ENCODE peak calls at places on chromosomes 1 and 21, in six cellular contexts. L is CD4-positive, alpha-beta T cell; E is left lung; A is MM.1S; F is GM13977; B is IMR-90. S is an unnamed sample.

GRCh38 chr1:78340006-78340405 is 150.8 kb upstream of the PTGFR start:
- DNase-seq in L (no peak), E (no peak), A (no peak), F (no peak), B (peak; percentile 88), S (no peak)

GRCh38 chr1:17755120-17755519 is at the start of gene ACTL8:
- DNase-seq in L (no peak), E (no peak), A (no peak), F (no peak), B (no peak), S (no peak)

GRCh38 chr1:151309851-151310323 is 17.3 kb downstream of the PI4KB start:
- DNase-seq in L (no peak), E (peak; percentile 51), A (no peak), F (no peak), B (peak; percentile 88), S (no peak)

GRCh38 chr21:34690041-34690792 is 21.4 kb downstream of the CLIC6 start:
- DNase-seq in L (no peak), E (no peak), A (no peak), F (no peak), B (no peak), S (no peak)

GRCh38 chr21:41802684-41803083 is 35.8 kb upstream of the RIPK4 start:
- DNase-seq in L (no peak), E (no peak), A (no peak), F (no peak), B (no peak), S (peak; percentile 40)

GRCh38 chr1:1150100-1150499 is 23.6 kb upstream of the TTLL10 start:
- DNase-seq in L (no peak), E (no peak), A (no peak), F (no peak), B (no peak), S (peak; percentile 91)

GRCh38 chr1:34270181-34270580 is 93.5 kb downstream of the C1orf94 start:
- DNase-seq in L (no peak), E (no peak), A (no peak), F (no peak), B (no peak), S (no peak)

GRCh38 chr1:172270605-172271004 is 149.9 kb upstream of the C1orf105 start:
- DNase-seq in L (no peak), E (no peak), A (no peak), F (no peak), B (peak; percentile 47), S (no peak)

GRCh38 chr1:225474439-225474985 is 46.7 kb upstream of the LBR start:
- DNase-seq in L (no peak), E (peak; percentile 19), A (no peak), F (no peak), B (no peak), S (no peak)

GRCh38 chr1:98903726-98904125 is 100.9 kb downstream of the PLPPR5 start:
- DNase-seq in L (no peak), E (no peak), A (no peak), F (no peak), B (no peak), S (no peak)

GRCh38 chr1:156468693-156469345 is 31.8 kb downstream of the MEF2D start:
- DNase-seq in L (no peak), E (no peak), A (no peak), F (no peak), B (no peak), S (peak; percentile 21)

GRCh38 chr1:156467385-156467784 is 33.2 kb downstream of the MEF2D start:
- DNase-seq in L (no peak), E (no peak), A (no peak), F (no peak), B (no peak), S (no peak)

GRCh38 chr1:156467906-156468305 is 32.7 kb downstream of the MEF2D start:
- DNase-seq in L (no peak), E (no peak), A (no peak), F (no peak), B (no peak), S (no peak)

GRCh38 chr1:156471496-156472490 is 28.8 kb downstream of the MEF2D start:
- DNase-seq in L (no peak), E (peak; percentile 75), A (no peak), F (no peak), B (no peak), S (peak; percentile 84)

DNA sequence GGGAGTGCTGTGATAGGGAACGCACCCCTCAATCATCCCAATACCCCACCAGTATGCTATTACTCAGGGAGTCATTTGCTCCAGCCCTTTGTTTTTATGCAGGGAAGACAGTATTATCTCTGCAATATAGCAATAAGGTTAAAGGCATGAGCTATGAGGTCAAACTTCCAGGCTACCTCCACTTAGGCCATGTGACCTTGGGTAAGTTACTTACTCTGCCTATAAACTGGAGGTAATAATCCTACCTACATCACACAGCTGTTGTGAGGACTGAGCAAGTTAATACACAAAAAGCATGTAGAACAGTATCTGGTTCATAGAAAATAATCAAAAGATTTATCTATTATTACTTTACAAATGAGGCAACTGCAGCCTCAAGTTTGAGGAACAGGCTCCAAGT is 30.1 kb downstream of the MEF2D start:
- DNase-seq in L (no peak), E (no peak), A (no peak), F (no peak), B (no peak), S (no peak)
- TF ChIP-seq CTCF in L (no peak), E (no peak), A (no peak), F (no peak), B (no peak), S (no peak)

GRCh38 chr1:25247024-25247828 is at the start of gene RSRP1:
- DNase-seq in L (peak; percentile 100), E (peak; percentile 99), A (peak; percentile 99), F (peak; percentile 100), B (peak; percentile 95), S (peak; percentile 99)
- TF ChIP-seq CTCF in L (no peak), E (peak; percentile 32), A (no peak), F (no peak), B (no peak), S (peak; percentile 25)

DNA sequence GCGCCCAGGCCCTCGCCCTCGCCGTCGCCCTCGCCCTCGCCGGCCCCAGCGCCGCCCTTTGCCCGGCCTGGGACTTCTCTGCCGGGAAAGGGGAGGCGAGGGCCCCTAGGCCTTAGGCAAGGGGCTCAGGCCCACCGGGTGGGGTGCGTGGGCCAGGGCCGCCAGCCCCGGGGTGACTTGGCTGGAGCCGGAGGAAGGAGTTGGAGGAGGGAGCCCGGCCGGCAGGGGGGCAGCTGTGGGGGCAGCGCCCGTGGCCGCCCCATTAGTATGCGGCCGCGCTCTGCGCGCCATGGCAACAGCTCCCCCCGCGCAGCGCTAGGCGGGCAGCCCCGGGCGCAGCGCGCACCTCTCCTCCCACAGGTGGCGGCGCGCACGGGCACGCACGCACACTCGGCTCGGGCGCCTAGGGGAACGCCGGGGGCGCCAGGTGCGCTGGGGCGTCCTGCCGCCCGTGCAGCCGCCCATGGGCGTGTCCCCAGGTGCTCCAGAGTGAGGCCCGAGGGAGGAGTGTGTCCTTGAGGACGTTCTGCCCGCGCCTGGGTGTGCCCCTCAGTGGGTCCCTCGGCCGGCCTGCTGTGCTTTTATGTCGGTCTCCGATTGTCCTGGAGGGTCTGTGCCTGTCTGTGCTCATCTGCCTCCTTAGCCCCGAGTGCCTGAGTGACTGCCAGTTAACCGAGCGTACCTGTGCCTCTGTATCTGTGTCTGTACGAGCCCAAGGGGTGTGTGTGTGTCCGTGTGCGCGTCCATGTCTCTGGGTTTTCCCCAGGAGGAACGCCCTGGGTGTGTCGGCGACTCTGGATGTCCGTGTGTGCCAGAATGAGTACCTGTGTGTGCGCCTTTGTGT is 38.1 kb upstream of the WASF2 start:
- DNase-seq in L (peak; percentile 50), E (peak; percentile 78), A (peak; percentile 33), F (peak; percentile 73), B (no peak), S (peak; percentile 88)
- TF ChIP-seq CTCF in L (no peak), E (no peak), A (no peak), F (no peak), B (no peak), S (no peak)

GRCh38 chr1:236868625-236869467 is 73.8 kb downstream of the MTR start:
- DNase-seq in L (peak; percentile 40), E (peak; percentile 48), A (peak; percentile 58), F (peak; percentile 42), B (peak; percentile 77), S (no peak)
- TF ChIP-seq CTCF in L (peak; percentile 96), E (peak; percentile 94), A (peak; percentile 99), F (peak; percentile 95), B (peak; percentile 90), S (peak; percentile 86)

DNA sequence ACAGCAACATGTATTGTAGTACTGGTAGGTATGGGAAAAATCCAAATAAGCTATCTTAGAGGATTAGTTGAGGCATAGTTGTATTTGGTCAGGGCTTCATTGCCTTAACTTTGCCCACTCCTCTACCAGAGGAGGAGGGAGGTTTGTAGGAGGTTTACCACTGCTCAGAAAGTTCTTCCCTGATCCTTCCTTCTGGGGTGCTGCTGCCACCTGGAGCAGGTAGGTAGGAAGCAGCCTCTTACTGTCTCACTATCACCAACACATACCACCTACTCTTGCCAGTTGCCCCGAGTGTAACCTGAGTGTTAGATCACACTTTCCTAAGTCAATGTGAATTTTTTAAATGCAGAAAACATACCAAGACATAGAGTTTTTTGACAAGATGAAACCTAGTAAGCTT is 24.1 kb upstream of the ZSWIM5 start:
- DNase-seq in L (peak; percentile 9), E (no peak), A (peak; percentile 15), F (no peak), B (no peak), S (no peak)
- TF ChIP-seq CTCF in L (peak; percentile 20), E (no peak), A (peak; percentile 19), F (peak; percentile 19), B (no peak), S (peak; percentile 21)

GRCh38 chr1:41810446-41810845 is 108.3 kb downstream of the HIVEP3 start:
- DNase-seq in L (peak; percentile 21), E (no peak), A (peak; percentile 67), F (peak; percentile 39), B (peak; percentile 63), S (no peak)
- TF ChIP-seq CTCF in L (no peak), E (no peak), A (no peak), F (no peak), B (no peak), S (no peak)

DNA sequence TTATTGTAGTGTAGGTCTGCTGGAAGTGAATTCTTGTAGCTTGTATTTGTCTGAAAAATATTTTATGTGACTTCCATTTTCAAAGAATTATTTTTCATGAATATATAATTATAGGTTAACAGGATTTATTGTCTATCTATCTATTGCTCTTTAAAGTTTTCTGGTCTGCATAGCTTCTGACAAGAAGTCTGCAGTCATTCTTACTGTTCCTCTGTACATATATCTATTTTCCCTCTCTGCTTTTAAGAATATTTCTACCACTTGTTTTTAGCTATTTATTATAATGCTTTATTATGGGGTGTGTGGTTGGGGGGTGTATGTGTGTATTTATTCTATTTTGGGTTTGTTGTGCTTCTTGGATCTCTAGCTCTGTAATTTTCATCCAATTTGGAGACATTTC is 77.4 kb downstream of the ETS2 start:
- DNase-seq in L (no peak), E (no peak), A (no peak), F (no peak), B (no peak), S (no peak)
- TF ChIP-seq CTCF in L (no peak), E (no peak), A (no peak), F (no peak), B (no peak), S (no peak)